ENCODE peak calls at places on chromosomes 5 and 9, in seven cellular contexts. G is tibial nerve, L is A549, R is HepG2, P is esophagus muscularis mucosa, S is GM12878, F is upper lobe of left lung. E is an unnamed sample.
A peak's percentile ranks its signal among the peaks of the same experiment; 100 is the strongest.

GRCh38 chr9:316382-316965 is 101.8 kb downstream of the DOCK8 start:
- DNase-seq in G (no peak), L (no peak), R (no peak), P (no peak), S (no peak), F (no peak), E (no peak)

GRCh38 chr5:53425598-53426516 is 54.6 kb upstream of the FST start:
- DNase-seq in G (no peak), L (peak; percentile 45), R (peak; percentile 67), P (no peak), S (no peak), F (no peak), E (no peak)

GRCh38 chr9:89661391-89661949 is 56.7 kb downstream of the GADD45G start:
- DNase-seq in G (no peak), L (no peak), R (peak; percentile 37), P (no peak), S (no peak), F (no peak), E (peak; percentile 64)

GRCh38 chr9:128214571-128215490 is 11.7 kb downstream of the DNM1 start:
- DNase-seq in G (no peak), L (peak; percentile 77), R (no peak), P (no peak), S (no peak), F (no peak), E (no peak)

GRCh38 chr9:132853482-132853881 is 24.6 kb downstream of the AK8 start:
- DNase-seq in G (no peak), L (no peak), R (no peak), P (no peak), S (no peak), F (no peak), E (no peak)

GRCh38 chr5:130528474-130528873 is 624.2 kb downstream of the CHSY3 start:
- DNase-seq in G (no peak), L (peak; percentile 35), R (no peak), P (no peak), S (no peak), F (no peak), E (no peak)

GRCh38 chr9:101029300-101030021 is 934 bp downstream of the PLPPR1 start:
- DNase-seq in G (no peak), L (no peak), R (no peak), P (no peak), S (no peak), F (peak; percentile 54), E (no peak)

GRCh38 chr9:129362287-129363098 is 184.4 kb upstream of the IER5L start:
- DNase-seq in G (no peak), L (no peak), R (no peak), P (no peak), S (no peak), F (no peak), E (no peak)

GRCh38 chr9:6055213-6055612 is 39.8 kb upstream of the RANBP6 start:
- DNase-seq in G (no peak), L (peak; percentile 91), R (peak; percentile 66), P (no peak), S (peak; percentile 58), F (no peak), E (no peak)

GRCh38 chr5:124408738-124409453 is 337.5 kb downstream of the ZNF608 start:
- DNase-seq in G (no peak), L (no peak), R (no peak), P (no peak), S (no peak), F (no peak), E (no peak)

GRCh38 chr5:175494271-175495183 is 16.2 kb downstream of the SFXN1 start:
- DNase-seq in G (no peak), L (peak; percentile 66), R (no peak), P (no peak), S (no peak), F (no peak), E (no peak)

GRCh38 chr9:27086818-27087680 is 22.0 kb upstream of the TEK start:
- DNase-seq in G (no peak), L (no peak), R (no peak), P (no peak), S (no peak), F (no peak), E (no peak)

GRCh38 chr5:39430461-39430860 is 5.7 kb upstream of the DAB2 start:
- DNase-seq in G (no peak), L (no peak), R (no peak), P (no peak), S (no peak), F (no peak), E (no peak)

GRCh38 chr5:39433123-39433522 is 8.3 kb upstream of the DAB2 start:
- DNase-seq in G (no peak), L (no peak), R (no peak), P (no peak), S (no peak), F (no peak), E (no peak)

GRCh38 chr5:39437469-39437868 is 12.7 kb upstream of the DAB2 start:
- DNase-seq in G (no peak), L (peak; percentile 62), R (peak; percentile 90), P (no peak), S (no peak), F (no peak), E (no peak)

GRCh38 chr5:39432687-39433086 is 7.9 kb upstream of the DAB2 start:
- DNase-seq in G (no peak), L (no peak), R (no peak), P (no peak), S (no peak), F (no peak), E (no peak)

GRCh38 chr5:39433838-39434237 is 9.1 kb upstream of the DAB2 start:
- DNase-seq in G (no peak), L (no peak), R (no peak), P (no peak), S (no peak), F (no peak), E (no peak)
- H3K4me3 ChIP-seq in G (no peak overlapping the region), L (no peak overlapping the region), R (no peak overlapping the region), P (no peak overlapping the region), S (no peak overlapping the region), F (no peak overlapping the region), E (no peak overlapping the region)

GRCh38 chr5:134436523-134437339 is 25.1 kb upstream of the CDKN2AIPNL start:
- DNase-seq in G (peak; percentile 42), L (peak; percentile 75), R (peak; percentile 64), P (no peak), S (peak; percentile 46), F (peak; percentile 78), E (peak; percentile 82)
- TF ChIP-seq EP300 in G (no peak), L (no peak), R (no peak), P (no peak), S (no peak), F (peak; percentile 50), E (peak; percentile 50)

DNA sequence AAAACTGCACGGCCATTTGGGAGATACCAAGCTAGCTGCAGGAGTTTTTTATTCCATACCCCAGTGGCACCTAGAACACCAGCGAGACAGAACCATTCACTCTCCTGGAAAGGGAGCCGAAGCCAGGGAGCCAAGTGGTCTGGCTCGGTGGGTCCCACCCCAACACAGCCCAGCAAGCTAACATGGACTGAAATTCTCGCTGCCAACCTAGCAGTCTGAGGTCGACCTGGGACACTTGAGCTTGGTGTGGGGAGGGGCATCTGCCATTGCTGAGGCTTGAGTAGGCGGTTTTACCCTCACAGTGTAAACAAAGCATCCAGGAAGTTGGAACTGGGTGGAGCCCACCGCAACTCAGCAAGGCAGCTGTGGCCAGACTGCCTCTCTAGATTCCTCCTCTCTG is 108.9 kb upstream of the CHD1 start:
- DNase-seq in G (no peak), L (no peak), R (peak; percentile 45), P (no peak), S (no peak), F (no peak), E (no peak)
- H3K4me3 ChIP-seq in G (no peak overlapping the region), L (no peak overlapping the region), R (no peak overlapping the region), P (no peak overlapping the region), S (no peak overlapping the region), F (no peak overlapping the region), E (no peak overlapping the region)

GRCh38 chr5:108381955-108382783 is at the start of gene FBXL17:
- DNase-seq in G (peak; percentile 87), L (peak; percentile 97), R (peak; percentile 93), P (peak; percentile 98), S (peak; percentile 73), F (peak; percentile 98), E (peak; percentile 97)
- TF ChIP-seq EP300 in G (no peak), L (no peak), R (peak; percentile 50), P (no peak), S (peak; percentile 28), F (no peak), E (no peak)

GRCh38 chr5:79689541-79690466 is at the start of gene CMYA5:
- DNase-seq in G (no peak), L (no peak), R (no peak), P (no peak), S (no peak), F (peak; percentile 88), E (peak; percentile 83)
- H3K4me3 ChIP-seq in G (peak within 1 kb of the TSS; percentile 42), L (no peak within 1 kb of the TSS), R (peak within 1 kb of the TSS; percentile 29), P (peak within 1 kb of the TSS; percentile 57), S (no peak within 1 kb of the TSS), F (peak within 1 kb of the TSS; percentile 48), E (peak within 1 kb of the TSS; percentile 63)

GRCh38 chr5:5585751-5586341 is 163.4 kb downstream of the ICE1 start:
- DNase-seq in G (no peak), L (no peak), R (no peak), P (peak; percentile 87), S (no peak), F (no peak), E (no peak)
- TF ChIP-seq EP300 in G (no peak), L (no peak), R (no peak), P (no peak), S (no peak), F (no peak), E (no peak)

GRCh38 chr5:96537386-96537785 is 104.3 kb upstream of the PCSK1 start:
- DNase-seq in G (no peak), L (peak; percentile 11), R (no peak), P (no peak), S (no peak), F (no peak), E (no peak)
- H3K4me3 ChIP-seq in G (no peak overlapping the region), L (no peak overlapping the region), R (no peak overlapping the region), P (no peak overlapping the region), S (no peak overlapping the region), F (no peak overlapping the region), E (no peak overlapping the region)

GRCh38 chr5:97501286-97501964 is 318.4 kb upstream of the RIOK2 start:
- DNase-seq in G (no peak), L (no peak), R (no peak), P (no peak), S (no peak), F (no peak), E (no peak)
- TF ChIP-seq EP300 in G (no peak), L (no peak), R (no peak), P (peak; percentile 87), S (no peak), F (no peak), E (no peak)